ENCODE peak calls at places on chromosome 3, in ten cellular contexts. G is Kasumi-1; Y is Caco-2; H is fibroblast of gingiva; O is CD8-positive, alpha-beta memory T cell; M is activated CD4-positive, alpha-beta T cell treated with anti-CD3 and anti-CD28 coated beads, Interleukin-2, amount 50 U/mL, for 24 hours; S is SK-N-SH; F is stimulated activated CD4-positive, alpha-beta T cell treated with anti-CD3 and anti-CD28 coated beads, Interleukin-4, amount 100 ng/mL, for 1 hour; U is C1 segment of cervical spinal cord; I is GM10248. Z is an unnamed sample.

GRCh38 chr3:192817053-192817452 is 89.7 kb upstream of the FGF12 start:
- DNase-seq in Y (no peak), M (no peak), O (no peak), F (no peak), H (no peak), S (no peak), U (no peak), I (no peak), G (no peak), Z (no peak)

GRCh38 chr3:183967693-183968092 is 50.0 kb downstream of the ABCC5 start:
- DNase-seq in O (no peak), S (no peak), H (no peak), F (no peak), M (no peak), G (no peak), Y (peak; percentile 82), U (no peak), I (no peak), Z (no peak)

GRCh38 chr3:185401319-185401955 is 38.5 kb downstream of the MAP3K13 start:
- DNase-seq in G (no peak), M (no peak), H (no peak), F (no peak), Y (no peak), I (no peak), S (peak; percentile 66), U (no peak), O (no peak), Z (no peak)

GRCh38 chr3:63972196-63972595 is 51.1 kb downstream of the PSMD6 start:
- DNase-seq in S (no peak), U (no peak), G (no peak), M (no peak), I (no peak), O (no peak), H (no peak), F (no peak), Y (no peak), Z (no peak)

GRCh38 chr3:72810659-72811434 is 37.4 kb downstream of the SHQ1 start:
- DNase-seq in U (no peak), O (no peak), M (no peak), S (no peak), G (no peak), Y (no peak), H (no peak), F (no peak), I (no peak), Z (no peak)

GRCh38 chr3:9398715-9399708 is 1.6 kb downstream of the SETD5 start:
- DNase-seq in F (no peak), I (peak; percentile 34), U (peak; percentile 38), S (no peak), M (no peak), O (peak; percentile 29), Y (no peak), G (peak; percentile 64), H (peak; percentile 65), Z (no peak)

GRCh38 chr3:187165144-187165543 is 25.8 kb upstream of the RPL39L start:
- DNase-seq in M (no peak), O (peak; percentile 53), I (peak; percentile 51), U (no peak), H (peak; percentile 44), Y (no peak), S (peak; percentile 41), F (no peak), G (peak; percentile 87), Z (peak; percentile 32)

GRCh38 chr3:161409069-161409468 is 37.8 kb upstream of the SPTSSB start:
- DNase-seq in F (no peak), O (peak; percentile 43), M (no peak), H (peak; percentile 44), G (peak; percentile 84), S (peak; percentile 28), I (no peak), U (no peak), Y (peak; percentile 45), Z (no peak)

GRCh38 chr3:166844329-166844728 is 535.8 kb downstream of the ZBBX start:
- DNase-seq in G (no peak), Y (no peak), F (no peak), H (no peak), M (no peak), I (no peak), O (no peak), U (no peak), S (no peak), Z (no peak)

GRCh38 chr3:4656646-4657318 is 163.6 kb downstream of the ITPR1 start:
- DNase-seq in Y (no peak), M (no peak), O (no peak), G (no peak), U (no peak), H (no peak), I (no peak), S (no peak), F (no peak), Z (no peak)

GRCh38 chr3:129077222-129077621 is 16.6 kb downstream of the GP9 start:
- DNase-seq in G (no peak), H (peak; percentile 16), I (no peak), U (no peak), S (no peak), O (no peak), Y (no peak), M (no peak), F (no peak), Z (no peak)

GRCh38 chr3:141066593-141066860 is 15.4 kb downstream of the SPSB4 start:
- DNase-seq in M (no peak), S (no peak), I (no peak), O (no peak), Y (no peak), G (no peak), H (no peak), F (no peak), U (no peak), Z (no peak)

GRCh38 chr3:195735036-195735695 is 14.4 kb downstream of the MUC20 start:
- DNase-seq in F (no peak), Y (no peak), I (no peak), O (no peak), M (no peak), H (no peak), G (no peak), S (no peak), U (no peak), Z (no peak)